ENCODE peak calls at places on chromosomes 1 and 21, in four cellular contexts. R is dorsolateral prefrontal cortex, V is WTC11, Q is NB4. O is an unnamed sample.

GRCh38 chr1:220410681-220411080 is 117.3 kb upstream of the MARK1 start:
- DNase-seq in R (no peak), V (no peak), Q (no peak), O (no peak)

GRCh38 chr21:45979141-45979631 is 2.4 kb upstream of the COL6A1 start:
- DNase-seq in R (no peak), V (no peak), Q (peak), O (peak)

GRCh38 chr1:52139817-52140540 is 1.9 kb upstream of the ZFYVE9 start:
- DNase-seq in R (no peak), V (no peak), Q (peak), O (no peak)

GRCh38 chr1:205515781-205516253 is 11.3 kb downstream of the CDK18 start:
- DNase-seq in R (no peak), V (no peak), Q (no peak), O (no peak)

GRCh38 chr1:242554577-242554976 is 30.1 kb upstream of the PLD5 start:
- DNase-seq in R (no peak), V (no peak), Q (no peak), O (no peak)

GRCh38 chr1:180270767-180271639 is 40.9 kb downstream of the LHX4 start:
- DNase-seq in R (peak), V (no peak), Q (no peak), O (no peak)

GRCh38 chr1:155938220-155938627 is 3.2 kb upstream of the RXFP4 start:
- DNase-seq in R (no peak), V (no peak), Q (peak), O (no peak)

GRCh38 chr1:222084996-222085395 is 343.1 kb upstream of the DUSP10 start:
- DNase-seq in R (no peak), V (no peak), Q (no peak), O (no peak)

DNA sequence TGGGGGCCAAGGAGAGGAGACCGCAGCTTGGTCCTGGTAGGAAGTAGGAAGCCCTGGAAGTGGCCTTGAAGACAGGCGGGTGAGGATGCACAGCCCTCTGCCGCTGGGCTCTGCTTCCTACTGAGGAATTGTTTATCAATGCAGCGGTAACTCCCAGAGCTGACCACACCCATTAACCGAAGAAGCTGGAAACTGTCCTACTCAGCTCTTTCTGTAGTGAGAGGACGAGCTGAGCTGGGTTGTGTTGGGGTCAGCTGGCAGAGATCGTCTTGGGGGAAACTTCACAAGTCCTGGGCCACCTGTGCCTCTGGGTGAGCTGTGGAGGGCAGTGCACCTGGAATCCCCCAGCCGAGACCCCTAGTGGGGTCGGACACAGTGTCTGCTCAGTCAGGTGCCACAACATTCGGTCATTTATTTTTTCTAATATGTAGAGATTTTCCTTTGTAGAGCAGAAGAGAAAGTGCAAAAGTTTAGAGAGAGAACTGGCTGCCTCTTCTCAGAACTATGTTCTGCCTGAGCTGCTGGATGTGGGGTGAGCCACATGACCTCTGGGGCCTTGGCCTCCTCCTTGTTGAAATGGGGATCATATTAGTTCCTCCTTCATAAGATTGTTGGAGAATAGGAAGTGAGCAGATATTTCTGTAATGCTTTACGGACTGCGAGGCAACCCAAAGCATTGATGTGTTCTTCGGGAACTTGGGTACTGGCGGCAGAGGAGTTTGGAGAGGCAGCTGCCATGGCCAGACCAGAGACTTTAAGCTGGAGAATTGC is 3.6 kb downstream of the NECAP2 start:
- DNase-seq in R (no peak), V (no peak), Q (no peak), O (no peak)
- TF ChIP-seq CTCF in R (no peak), V (no peak), Q (no peak), O (no peak)

DNA sequence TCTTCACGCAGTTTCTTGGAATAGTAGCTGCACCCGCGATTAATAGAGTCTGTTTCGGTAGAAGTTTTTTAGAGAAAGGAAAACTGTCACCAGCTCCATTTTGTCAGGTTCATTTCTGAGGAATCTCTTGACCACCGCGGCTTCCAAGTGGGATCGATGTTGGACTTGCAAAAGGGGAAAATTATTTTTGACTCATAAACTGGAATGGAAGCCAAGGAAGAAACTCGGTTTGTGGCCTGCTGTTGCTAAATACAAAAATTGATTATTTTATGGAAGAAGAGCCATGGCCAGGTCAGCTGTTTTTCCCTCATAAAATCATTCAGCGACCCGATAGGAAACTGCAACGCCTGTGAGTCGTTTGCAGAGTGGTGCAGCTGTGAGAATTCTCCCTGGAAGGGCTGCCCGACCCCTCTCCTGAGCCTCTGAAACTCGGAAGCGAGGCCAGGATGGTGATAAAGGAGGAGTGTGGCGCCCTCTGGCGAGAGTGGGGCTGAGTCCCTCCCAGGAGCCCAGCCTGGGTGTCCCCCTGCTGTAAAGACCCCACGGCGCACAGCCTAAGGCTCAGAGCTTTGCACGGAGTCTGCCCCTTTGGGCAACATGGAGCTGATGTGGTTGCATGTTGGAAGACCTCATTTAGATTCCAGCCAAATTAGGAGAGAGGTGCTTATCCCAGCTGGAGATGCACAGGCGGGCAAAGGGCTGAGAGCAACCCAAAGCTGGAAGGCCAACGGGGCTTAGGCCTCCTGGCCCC is 83.6 kb upstream of the SLC25A33 start:
- DNase-seq in R (peak), V (peak), Q (peak), O (peak)
- TF ChIP-seq CTCF in R (peak), V (peak), Q (peak), O (peak)

DNA sequence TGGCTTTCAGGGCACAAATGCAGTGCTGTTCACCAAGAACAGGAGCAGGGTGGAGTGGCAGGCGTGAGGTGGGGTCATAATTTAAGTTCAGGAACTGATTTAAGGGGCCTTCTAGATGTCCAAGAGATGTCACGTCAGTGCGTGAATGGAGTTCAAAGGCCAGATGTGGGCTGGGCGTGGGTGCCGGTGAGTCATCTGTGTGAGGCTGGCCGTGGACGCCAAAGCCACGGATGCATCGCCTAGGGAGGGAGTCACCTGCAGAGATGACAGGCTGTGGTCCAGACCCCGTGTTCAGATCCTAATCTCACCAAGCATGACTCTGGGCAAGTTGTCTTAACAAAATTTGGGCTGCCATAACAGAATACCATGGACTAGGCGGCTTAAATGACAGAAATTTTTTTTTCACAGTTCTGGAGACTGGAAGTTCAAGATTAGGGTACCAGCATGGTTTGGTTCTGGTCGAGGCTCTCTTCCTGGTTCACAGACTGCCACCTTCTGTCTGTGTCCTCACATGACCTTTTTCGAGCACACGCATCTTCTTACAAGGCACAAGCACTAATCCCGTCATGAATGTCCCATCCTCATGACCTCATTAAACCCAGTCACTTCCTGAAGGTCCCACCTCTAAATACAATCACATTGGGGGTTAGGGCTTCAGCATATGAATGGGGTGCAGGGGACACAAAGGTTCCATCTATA is 109.6 kb downstream of the PRDM2 start:
- DNase-seq in R (no peak), V (no peak), Q (no peak), O (no peak)
- TF ChIP-seq CTCF in R (no peak), V (no peak), Q (no peak), O (no peak)

GRCh38 chr1:154906621-154907081 is 29.9 kb downstream of the PMVK start:
- DNase-seq in R (no peak), V (peak), Q (peak), O (no peak)
- TF ChIP-seq CTCF in R (no peak), V (no peak), Q (peak), O (no peak)

DNA sequence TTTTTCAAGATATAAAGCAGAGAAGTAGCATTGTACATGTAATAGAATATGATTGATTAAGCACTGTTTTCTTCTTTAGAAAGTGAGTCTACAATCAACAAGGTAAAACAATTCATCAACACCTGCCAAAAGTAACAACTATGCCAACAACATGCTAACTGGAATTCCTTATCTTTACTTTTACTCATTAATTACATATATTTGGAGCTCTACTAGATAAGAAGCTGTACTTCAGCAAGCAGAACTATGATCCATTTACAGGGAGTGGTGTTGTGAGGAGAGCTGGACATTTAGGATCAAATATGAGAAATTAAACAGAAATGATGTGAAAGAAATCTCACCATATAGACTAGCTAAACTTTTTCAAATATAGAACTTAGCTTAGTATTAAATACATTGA is 51.0 kb downstream of the RGS2 start:
- DNase-seq in R (no peak), V (no peak), Q (no peak), O (no peak)
- TF ChIP-seq CTCF in R (no peak), V (no peak), Q (no peak), O (no peak)

DNA sequence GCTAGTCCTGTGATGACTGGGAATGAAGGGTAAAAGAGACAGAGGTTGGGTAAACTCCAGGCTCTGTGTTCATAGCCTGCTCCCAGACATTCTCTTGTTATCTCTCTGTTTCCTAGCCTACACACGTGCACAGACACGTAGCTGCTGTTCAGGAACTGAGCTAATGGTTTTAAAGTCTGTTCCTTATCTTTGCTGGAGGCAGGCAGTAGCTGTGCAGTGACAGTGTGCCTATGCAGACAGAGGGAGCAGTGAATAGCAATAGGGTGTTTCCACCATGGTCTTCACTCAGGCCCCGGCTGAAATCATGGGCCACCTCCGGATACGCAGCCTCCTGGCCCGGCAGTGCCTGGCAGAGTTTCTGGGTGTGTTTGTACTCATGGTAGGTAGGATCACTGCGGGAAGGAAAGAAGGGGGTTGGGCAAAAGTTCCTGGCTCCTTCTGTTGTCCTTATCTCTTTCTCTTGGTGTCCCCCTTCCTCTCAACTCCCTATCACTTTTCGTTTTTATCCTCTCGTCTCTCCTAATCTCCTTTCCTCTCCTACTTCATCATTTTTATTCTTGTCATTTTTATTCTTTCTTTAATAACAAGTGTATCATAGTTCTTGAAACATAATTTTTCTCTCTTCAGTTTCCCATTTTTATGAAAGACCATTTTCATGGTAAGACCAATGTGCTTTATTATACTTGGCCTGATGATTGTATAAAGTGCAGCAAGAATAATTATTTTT is at the start of gene AQP10:
- DNase-seq in R (no peak), V (no peak), Q (no peak), O (no peak)
- TF ChIP-seq CTCF in R (no peak), V (no peak), Q (no peak), O (no peak)

GRCh38 chr1:154270833-154271232 is 1.6 kb upstream of the HAX1 start:
- DNase-seq in R (no peak), V (no peak), Q (no peak), O (no peak)

GRCh38 chr1:154272999-154273563 is 652 bp downstream of the HAX1 start:
- DNase-seq in R (no peak), V (no peak), Q (no peak), O (peak)

GRCh38 chr1:154272217-154272998 is at the start of gene HAX1:
- DNase-seq in R (peak), V (peak), Q (peak), O (peak)

DNA sequence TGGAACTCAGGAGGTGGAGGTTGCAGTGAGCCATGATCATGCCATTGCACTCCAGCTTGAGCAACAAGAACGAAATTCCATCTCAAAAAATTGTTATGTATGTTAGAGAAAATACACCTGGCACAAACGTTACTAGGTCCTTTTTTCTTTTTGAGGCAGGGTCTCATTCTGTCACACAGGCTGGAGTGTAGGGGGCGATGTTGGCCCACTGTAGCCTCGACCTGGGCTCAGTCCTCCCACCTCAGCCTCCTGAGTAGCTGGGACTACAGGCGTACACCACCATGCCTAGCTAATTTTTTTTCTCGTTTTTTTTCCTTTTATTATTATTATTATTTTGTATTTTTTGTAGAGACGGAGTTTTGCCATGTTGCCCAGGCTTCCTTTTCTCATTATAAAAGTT is 4.4 kb downstream of the HAX1 start:
- DNase-seq in R (no peak), V (peak), Q (peak), O (peak)
- TF ChIP-seq CTCF in R (no peak), V (no peak), Q (peak), O (peak)

GRCh38 chr1:99005537-99005942 is 879 bp upstream of the PLPPR5 start:
- DNase-seq in R (peak), V (peak), Q (no peak), O (peak)
- TF ChIP-seq CTCF in R (no peak), V (no peak), Q (no peak), O (no peak)

GRCh38 chr1:46411601-46412341 is 17.7 kb downstream of the FAAH start:
- DNase-seq in R (no peak), V (peak), Q (no peak), O (no peak)
- TF ChIP-seq CTCF in R (no peak), V (peak), Q (peak), O (peak)

O was measured in glutamatergic neuron.